ENCODE peak calls at places on chromosomes 4 and X, in ten cellular contexts. One of them, this sample, is unnamed.

GRCh38 chrX:12002876-12003275 is 135.4 kb upstream of the FRMPD4 start:
- DNase-seq in body of pancreas: no peak
- DNase-seq in tibial nerve: no peak
- DNase-seq in upper lobe of left lung: no peak
- DNase-seq in stomach: no peak
- DNase-seq in HCT116: no peak
- DNase-seq in heart left ventricle: no peak
- DNase-seq in ovary: no peak
- DNase-seq in A549: no peak
- DNase-seq in uterus: no peak
- DNase-seq in this sample: no peak

GRCh38 chrX:136185409-136186022 is 38.2 kb downstream of the FHL1 start:
- DNase-seq in body of pancreas: no peak
- DNase-seq in tibial nerve: no peak
- DNase-seq in upper lobe of left lung: no peak
- DNase-seq in stomach: no peak
- DNase-seq in HCT116: peak; percentile 2
- DNase-seq in heart left ventricle: no peak
- DNase-seq in ovary: no peak
- DNase-seq in A549: peak; percentile 28
- DNase-seq in uterus: no peak
- DNase-seq in this sample: no peak

GRCh38 chr4:26105815-26106699 is 192.0 kb downstream of the SMIM20 start:
- DNase-seq in body of pancreas: no peak
- DNase-seq in tibial nerve: no peak
- DNase-seq in upper lobe of left lung: no peak
- DNase-seq in stomach: no peak
- DNase-seq in HCT116: peak; percentile 28
- DNase-seq in heart left ventricle: no peak
- DNase-seq in ovary: no peak
- DNase-seq in A549: no peak
- DNase-seq in uterus: peak; percentile 52
- DNase-seq in this sample: no peak

GRCh38 chr4:65535128-65535527 is 135.2 kb downstream of the EPHA5 start:
- DNase-seq in body of pancreas: no peak
- DNase-seq in tibial nerve: no peak
- DNase-seq in upper lobe of left lung: no peak
- DNase-seq in stomach: no peak
- DNase-seq in HCT116: no peak
- DNase-seq in heart left ventricle: no peak
- DNase-seq in ovary: no peak
- DNase-seq in A549: no peak
- DNase-seq in uterus: no peak
- DNase-seq in this sample: no peak

GRCh38 chrX:55057691-55058249 is 17.1 kb upstream of the PAGE2B start:
- DNase-seq in body of pancreas: peak; percentile 17
- DNase-seq in tibial nerve: peak; percentile 13
- DNase-seq in upper lobe of left lung: no peak
- DNase-seq in stomach: no peak
- DNase-seq in HCT116: peak; percentile 16
- DNase-seq in heart left ventricle: no peak
- DNase-seq in ovary: no peak
- DNase-seq in A549: peak; percentile 2
- DNase-seq in uterus: peak; percentile 19
- DNase-seq in this sample: peak; percentile 82

GRCh38 chr4:142883433-142883832 is 37.3 kb upstream of the INPP4B start:
- DNase-seq in body of pancreas: no peak
- DNase-seq in tibial nerve: no peak
- DNase-seq in upper lobe of left lung: no peak
- DNase-seq in stomach: no peak
- DNase-seq in HCT116: peak; percentile 12
- DNase-seq in heart left ventricle: no peak
- DNase-seq in ovary: no peak
- DNase-seq in A549: no peak
- DNase-seq in uterus: no peak
- DNase-seq in this sample: peak; percentile 5

GRCh38 chr4:54097152-54097551 is 2.8 kb upstream of the GSX2 start:
- DNase-seq in body of pancreas: no peak
- DNase-seq in tibial nerve: no peak
- DNase-seq in upper lobe of left lung: no peak
- DNase-seq in stomach: no peak
- DNase-seq in HCT116: no peak
- DNase-seq in heart left ventricle: no peak
- DNase-seq in ovary: no peak
- DNase-seq in A549: no peak
- DNase-seq in uterus: no peak
- DNase-seq in this sample: no peak

GRCh38 chr4:101290651-101291050 is 56.7 kb downstream of the PPP3CA start:
- DNase-seq in body of pancreas: no peak
- DNase-seq in tibial nerve: no peak
- DNase-seq in upper lobe of left lung: no peak
- DNase-seq in stomach: no peak
- DNase-seq in HCT116: no peak
- DNase-seq in heart left ventricle: no peak
- DNase-seq in ovary: no peak
- DNase-seq in A549: no peak
- DNase-seq in uterus: no peak
- DNase-seq in this sample: peak; percentile 22

GRCh38 chrX:93354651-93355050 is 318.7 kb downstream of the NAP1L3 start:
- DNase-seq in body of pancreas: no peak
- DNase-seq in tibial nerve: no peak
- DNase-seq in upper lobe of left lung: no peak
- DNase-seq in stomach: no peak
- DNase-seq in HCT116: no peak
- DNase-seq in heart left ventricle: no peak
- DNase-seq in ovary: no peak
- DNase-seq in A549: no peak
- DNase-seq in uterus: no peak
- DNase-seq in this sample: no peak

GRCh38 chr4:155079866-155080265 is 128.6 kb upstream of the NPY2R start:
- DNase-seq in body of pancreas: no peak
- DNase-seq in tibial nerve: no peak
- DNase-seq in upper lobe of left lung: no peak
- DNase-seq in stomach: no peak
- DNase-seq in HCT116: no peak
- DNase-seq in heart left ventricle: no peak
- DNase-seq in ovary: no peak
- DNase-seq in A549: no peak
- DNase-seq in uterus: no peak
- DNase-seq in this sample: no peak

GRCh38 chr4:169147217-169147616 is 123.5 kb downstream of the SH3RF1 start:
- DNase-seq in body of pancreas: no peak
- DNase-seq in tibial nerve: no peak
- DNase-seq in upper lobe of left lung: no peak
- DNase-seq in stomach: no peak
- DNase-seq in HCT116: peak; percentile 44
- DNase-seq in heart left ventricle: no peak
- DNase-seq in ovary: no peak
- DNase-seq in A549: peak; percentile 7
- DNase-seq in uterus: no peak
- DNase-seq in this sample: no peak

GRCh38 chrX:40006025-40007017 is 91.4 kb downstream of the BCOR start:
- DNase-seq in body of pancreas: peak; percentile 20
- DNase-seq in tibial nerve: no peak
- DNase-seq in upper lobe of left lung: no peak
- DNase-seq in stomach: peak; percentile 71
- DNase-seq in HCT116: no peak
- DNase-seq in heart left ventricle: peak; percentile 80
- DNase-seq in ovary: peak; percentile 58
- DNase-seq in A549: no peak
- DNase-seq in uterus: peak; percentile 40
- DNase-seq in this sample: peak; percentile 1

GRCh38 chr4:149595500-149595899 is 220.1 kb downstream of the IQCM start:
- DNase-seq in body of pancreas: no peak
- DNase-seq in tibial nerve: no peak
- DNase-seq in upper lobe of left lung: no peak
- DNase-seq in stomach: no peak
- DNase-seq in HCT116: no peak
- DNase-seq in heart left ventricle: no peak
- DNase-seq in ovary: no peak
- DNase-seq in A549: no peak
- DNase-seq in uterus: no peak
- DNase-seq in this sample: no peak

GRCh38 chr4:76270776-76271175 is 19.3 kb downstream of the FAM47E start:
- DNase-seq in body of pancreas: no peak
- DNase-seq in tibial nerve: no peak
- DNase-seq in upper lobe of left lung: no peak
- DNase-seq in stomach: no peak
- DNase-seq in HCT116: no peak
- DNase-seq in heart left ventricle: no peak
- DNase-seq in ovary: no peak
- DNase-seq in A549: no peak
- DNase-seq in uterus: no peak
- DNase-seq in this sample: no peak

GRCh38 chrX:69724307-69724706 is 108.4 kb downstream of the EDA start:
- DNase-seq in body of pancreas: no peak
- DNase-seq in tibial nerve: no peak
- DNase-seq in upper lobe of left lung: no peak
- DNase-seq in stomach: no peak
- DNase-seq in HCT116: no peak
- DNase-seq in heart left ventricle: no peak
- DNase-seq in ovary: no peak
- DNase-seq in A549: no peak
- DNase-seq in uterus: no peak
- DNase-seq in this sample: no peak

GRCh38 chr4:102438873-102439614 is 62.1 kb upstream of the NFKB1 start:
- DNase-seq in body of pancreas: peak; percentile 38
- DNase-seq in tibial nerve: no peak
- DNase-seq in upper lobe of left lung: no peak
- DNase-seq in stomach: no peak
- DNase-seq in HCT116: no peak
- DNase-seq in heart left ventricle: no peak
- DNase-seq in ovary: no peak
- DNase-seq in A549: peak; percentile 8
- DNase-seq in uterus: peak; percentile 71
- DNase-seq in this sample: peak; percentile 11

GRCh38 chrX:32191316-32191715 is 1020.0 kb downstream of the DMD start:
- DNase-seq in body of pancreas: no peak
- DNase-seq in tibial nerve: no peak
- DNase-seq in upper lobe of left lung: no peak
- DNase-seq in stomach: no peak
- DNase-seq in HCT116: no peak
- DNase-seq in heart left ventricle: no peak
- DNase-seq in ovary: no peak
- DNase-seq in A549: no peak
- DNase-seq in uterus: no peak
- DNase-seq in this sample: no peak

GRCh38 chrX:27548624-27549023 is 41.5 kb upstream of the DCAF8L2 start:
- DNase-seq in body of pancreas: no peak
- DNase-seq in tibial nerve: no peak
- DNase-seq in upper lobe of left lung: no peak
- DNase-seq in stomach: no peak
- DNase-seq in HCT116: no peak
- DNase-seq in heart left ventricle: no peak
- DNase-seq in ovary: no peak
- DNase-seq in A549: no peak
- DNase-seq in uterus: no peak
- DNase-seq in this sample: no peak

GRCh38 chr4:6783111-6783981 is 819 bp downstream of the KIAA0232 start:
- DNase-seq in body of pancreas: peak; percentile 90
- DNase-seq in tibial nerve: peak; percentile 83
- DNase-seq in upper lobe of left lung: peak; percentile 92
- DNase-seq in stomach: peak; percentile 93
- DNase-seq in HCT116: peak; percentile 52
- DNase-seq in heart left ventricle: peak; percentile 95
- DNase-seq in ovary: peak; percentile 93
- DNase-seq in A549: peak; percentile 73
- DNase-seq in uterus: peak; percentile 89
- DNase-seq in this sample: peak; percentile 93
- TF ChIP-seq POLR2A in body of pancreas: peak; percentile 79
- TF ChIP-seq POLR2A in tibial nerve: peak; percentile 54
- TF ChIP-seq POLR2A in upper lobe of left lung: peak; percentile 51
- TF ChIP-seq POLR2A in stomach: peak; percentile 74
- TF ChIP-seq POLR2A in HCT116: peak; percentile 55
- TF ChIP-seq POLR2A in heart left ventricle: peak; percentile 85
- TF ChIP-seq POLR2A in ovary: peak; percentile 83
- TF ChIP-seq POLR2A in A549: peak; percentile 27
- TF ChIP-seq POLR2A in uterus: no peak
- TF ChIP-seq POLR2A in this sample: peak; percentile 69

GRCh38 chr4:10085828-10086505 is 30.6 kb downstream of the WDR1 start:
- DNase-seq in body of pancreas: no peak
- DNase-seq in tibial nerve: no peak
- DNase-seq in upper lobe of left lung: no peak
- DNase-seq in stomach: no peak
- DNase-seq in HCT116: no peak
- DNase-seq in heart left ventricle: peak; percentile 4
- DNase-seq in ovary: no peak
- DNase-seq in A549: no peak
- DNase-seq in uterus: peak; percentile 11
- DNase-seq in this sample: no peak
- TF ChIP-seq POLR2A in body of pancreas: no peak
- TF ChIP-seq POLR2A in tibial nerve: no peak
- TF ChIP-seq POLR2A in upper lobe of left lung: no peak
- TF ChIP-seq POLR2A in stomach: no peak
- TF ChIP-seq POLR2A in HCT116: no peak
- TF ChIP-seq POLR2A in heart left ventricle: no peak
- TF ChIP-seq POLR2A in ovary: no peak
- TF ChIP-seq POLR2A in A549: no peak
- TF ChIP-seq POLR2A in uterus: no peak
- TF ChIP-seq POLR2A in this sample: no peak

GRCh38 chr4:37680089-37680488 is 6.1 kb downstream of the RELL1 start:
- DNase-seq in body of pancreas: no peak
- DNase-seq in tibial nerve: no peak
- DNase-seq in upper lobe of left lung: no peak
- DNase-seq in stomach: no peak
- DNase-seq in HCT116: no peak
- DNase-seq in heart left ventricle: no peak
- DNase-seq in ovary: no peak
- DNase-seq in A549: no peak
- DNase-seq in uterus: no peak
- DNase-seq in this sample: no peak
- TF ChIP-seq POLR2A in body of pancreas: no peak
- TF ChIP-seq POLR2A in tibial nerve: no peak
- TF ChIP-seq POLR2A in upper lobe of left lung: no peak
- TF ChIP-seq POLR2A in stomach: no peak
- TF ChIP-seq POLR2A in HCT116: no peak
- TF ChIP-seq POLR2A in heart left ventricle: no peak
- TF ChIP-seq POLR2A in ovary: no peak
- TF ChIP-seq POLR2A in A549: no peak
- TF ChIP-seq POLR2A in uterus: no peak
- TF ChIP-seq POLR2A in this sample: no peak

DNA sequence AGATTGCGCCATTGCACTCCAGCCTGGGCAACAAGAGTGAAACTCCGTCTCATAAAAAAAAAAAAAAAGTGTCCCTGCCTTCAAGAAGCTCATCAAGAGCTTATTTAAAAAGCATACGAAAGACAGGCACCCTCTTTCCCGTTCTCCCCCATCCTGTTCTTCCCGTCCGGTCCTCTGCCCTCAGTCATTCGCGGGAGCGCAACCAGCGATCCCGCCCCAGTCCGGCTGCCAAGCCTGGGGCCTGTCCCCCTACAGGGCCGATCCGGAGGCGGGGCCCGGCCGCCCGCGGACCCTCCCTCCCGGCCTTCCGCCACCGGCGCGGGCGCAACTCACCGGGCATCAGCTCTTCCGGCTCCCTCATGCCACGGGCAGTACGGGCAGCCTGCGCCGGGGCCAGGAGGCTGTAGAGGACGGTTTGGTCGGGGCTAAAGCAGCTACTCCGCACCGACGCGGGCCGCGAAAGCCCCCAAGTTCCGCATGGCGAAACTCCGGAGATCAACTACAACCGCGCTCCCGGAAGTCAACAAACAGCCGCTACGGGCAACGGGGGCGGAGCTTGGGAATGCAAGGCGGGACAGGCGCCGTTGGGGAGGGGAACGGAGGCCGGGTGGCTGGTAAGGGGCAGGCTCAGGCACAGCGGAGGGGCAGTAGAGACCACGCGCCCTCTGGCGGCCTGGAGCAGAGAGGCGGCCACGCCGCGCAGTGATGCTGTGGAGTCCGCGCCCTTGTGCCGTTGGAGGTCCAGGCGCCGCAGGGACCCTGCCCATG is at the start of gene RPGR:
- DNase-seq in body of pancreas: peak; percentile 95
- DNase-seq in tibial nerve: peak; percentile 86
- DNase-seq in upper lobe of left lung: peak; percentile 95
- DNase-seq in stomach: peak; percentile 93
- DNase-seq in HCT116: peak; percentile 79
- DNase-seq in heart left ventricle: peak; percentile 95
- DNase-seq in ovary: peak; percentile 90
- DNase-seq in A549: peak; percentile 78
- DNase-seq in uterus: peak; percentile 93
- DNase-seq in this sample: peak; percentile 94
- TF ChIP-seq POLR2A in body of pancreas: peak; percentile 78
- TF ChIP-seq POLR2A in tibial nerve: no peak
- TF ChIP-seq POLR2A in upper lobe of left lung: peak; percentile 84
- TF ChIP-seq POLR2A in stomach: no peak
- TF ChIP-seq POLR2A in HCT116: no peak
- TF ChIP-seq POLR2A in heart left ventricle: peak; percentile 58
- TF ChIP-seq POLR2A in ovary: peak; percentile 67
- TF ChIP-seq POLR2A in A549: peak; percentile 50
- TF ChIP-seq POLR2A in uterus: peak; percentile 36
- TF ChIP-seq POLR2A in this sample: peak; percentile 63